ENCODE peak calls at places on chromosomes 11 and 22, in nine cellular contexts. F, W, Y, R, H, X, U, D and K are unnamed samples. For H3K27me3, the result is how much of the 10 kb centered on the place peaks cover.

GRCh38 chr22:45290410-45290936 is 5.7 kb downstream of the UPK3A start:
- DNase-seq in D (no peak), U (no peak), X (peak), R (peak), F (peak), Y (peak), H (no peak), W (peak), K (peak)

GRCh38 chr11:88175004-88175706 is at the start of gene RAB38:
- DNase-seq in Y (peak), D (peak), H (no peak), W (no peak), U (peak), F (peak), X (peak), R (peak), K (peak)

GRCh38 chr11:66039765-66040164 is 9.2 kb downstream of the GAL3ST3 start:
- DNase-seq in X (no peak), Y (no peak), H (no peak), U (no peak), W (no peak), R (no peak), D (no peak), F (no peak), K (peak)

GRCh38 chr22:28231423-28231822 is 312.4 kb upstream of the PITPNB start:
- DNase-seq in R (peak), F (peak), D (no peak), X (peak), Y (peak), U (no peak), H (no peak), W (no peak), K (no peak)

GRCh38 chr11:87908086-87908485 is 267.2 kb downstream of the RAB38 start:
- DNase-seq in D (no peak), H (no peak), X (no peak), W (no peak), R (no peak), Y (no peak), U (no peak), F (no peak), K (no peak)

GRCh38 chr11:70745936-70746335 is 347.6 kb downstream of the CTTN start:
- DNase-seq in H (no peak), R (no peak), D (no peak), Y (no peak), W (no peak), F (no peak), X (no peak), U (no peak), K (no peak)

GRCh38 chr22:24325105-24325757 is 54.6 kb downstream of the SPECC1L start:
- DNase-seq in F (peak), Y (peak), W (peak), U (peak), X (peak), H (no peak), R (peak), D (no peak), K (peak)

GRCh38 chr11:36672815-36673450 is 74.9 kb upstream of the RAG2 start:
- DNase-seq in H (no peak), R (peak), D (no peak), Y (peak), X (peak), W (no peak), U (peak), F (peak), K (peak)

GRCh38 chr11:35781342-35782171 is 119.0 kb downstream of the TRIM44 start:
- DNase-seq in R (peak), U (no peak), W (no peak), Y (peak), D (no peak), X (peak), H (no peak), F (no peak), K (peak)

GRCh38 chr22:30121988-30122387 is 41.7 kb downstream of the HORMAD2 start:
- DNase-seq in X (no peak), H (no peak), F (no peak), W (no peak), Y (no peak), R (no peak), D (no peak), U (peak), K (no peak)

GRCh38 chr22:42648368-42649260 is 578 bp downstream of the CYB5R3 start:
- DNase-seq in X (no peak), D (peak), H (no peak), R (no peak), Y (peak), U (peak), F (no peak), W (no peak), K (peak)

GRCh38 chr22:49658902-49659280 is 168.8 kb downstream of the BRD1 start:
- DNase-seq in W (peak), U (no peak), X (no peak), H (no peak), F (no peak), R (no peak), D (no peak), Y (no peak), K (peak)

GRCh38 chr11:58075781-58076180 is 45.0 kb downstream of the OR6Q1 start:
- DNase-seq in H (no peak), W (no peak), F (no peak), D (no peak), Y (peak), R (no peak), U (no peak), X (no peak), K (no peak)

GRCh38 chr11:36081274-36081945 is 137.5 kb downstream of the LDLRAD3 start:
- DNase-seq in W (no peak), D (no peak), R (no peak), Y (no peak), U (no peak), X (no peak), F (no peak), H (no peak), K (no peak)

GRCh38 chr11:7383406-7383805 is 101.9 kb upstream of the OLFML1 start:
- DNase-seq in U (no peak), X (no peak), W (no peak), F (no peak), Y (no peak), H (no peak), D (no peak), R (no peak), K (no peak)

GRCh38 chr11:12829536-12830314 is 155.5 kb downstream of the TEAD1 start:
- DNase-seq in H (no peak), U (no peak), W (no peak), X (no peak), Y (no peak), R (no peak), D (no peak), F (no peak), K (no peak)
- H3K27me3 ChIP-seq in H (under half), U (under half), W (under half), X (under half), Y (under half), R (under half), D (under half), F (under half), K (under half)

GRCh38 chr22:32760815-32761214 is 40.7 kb upstream of the TIMP3 start:
- DNase-seq in X (no peak), Y (no peak), R (no peak), F (no peak), D (no peak), W (no peak), U (no peak), H (no peak), K (no peak)

GRCh38 chr22:32760396-32760795 is 41.1 kb upstream of the TIMP3 start:
- DNase-seq in Y (no peak), U (no peak), D (no peak), W (no peak), H (no peak), R (no peak), X (no peak), F (no peak), K (no peak)

GRCh38 chr22:32765117-32765618 is 36.3 kb upstream of the TIMP3 start:
- DNase-seq in X (no peak), D (no peak), Y (no peak), H (no peak), R (no peak), F (peak), W (no peak), U (no peak), K (no peak)

GRCh38 chr22:32761251-32761903 is 40.1 kb upstream of the TIMP3 start:
- DNase-seq in F (no peak), R (no peak), X (no peak), W (peak), H (no peak), Y (peak), D (no peak), U (no peak), K (peak)

DNA sequence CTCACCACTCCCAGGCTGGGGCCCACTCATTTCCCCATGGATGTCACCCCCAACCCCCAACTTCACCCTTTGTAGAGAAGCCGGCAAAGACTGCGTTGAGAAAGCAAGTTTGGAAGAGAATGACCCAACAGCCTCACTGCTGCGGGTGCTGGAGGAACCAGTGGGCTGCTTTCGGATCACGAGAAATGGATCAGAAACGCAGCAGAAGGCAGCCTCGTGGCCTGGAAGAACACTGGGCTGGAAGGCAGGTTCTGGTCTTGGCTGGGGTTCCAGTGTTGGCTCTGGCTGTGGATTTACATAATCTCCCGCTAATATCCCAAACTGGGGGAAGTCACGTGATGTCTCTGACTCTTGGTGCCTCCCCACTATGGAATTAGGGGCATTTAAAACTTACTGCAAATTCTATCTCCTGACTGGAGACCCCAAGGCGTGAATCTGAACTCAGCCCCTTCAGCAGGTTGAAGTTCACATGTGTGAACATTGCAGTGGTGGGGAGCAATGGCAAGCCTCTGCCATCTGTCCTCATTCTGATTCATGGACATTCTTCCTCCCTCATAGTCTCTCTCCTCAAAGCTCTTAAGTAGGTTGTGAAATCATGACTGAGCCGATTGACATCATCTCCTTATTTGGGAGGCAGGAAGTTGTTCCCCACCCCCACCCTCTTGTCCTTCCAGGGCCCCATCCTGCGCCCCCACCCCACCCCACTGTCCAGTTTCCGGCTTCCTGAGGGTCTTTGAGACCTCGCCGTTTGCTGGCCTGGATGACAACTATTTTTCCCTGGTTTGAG is 37.0 kb upstream of the TIMP3 start:
- DNase-seq in F (peak), W (no peak), H (no peak), D (peak), X (no peak), R (no peak), U (no peak), Y (peak), K (peak)
- H3K27me3 ChIP-seq in F (under half), W (under half), H (under half), D (under half), X (under half), R (under half), U (under half), Y (under half), K (under half)

DNA sequence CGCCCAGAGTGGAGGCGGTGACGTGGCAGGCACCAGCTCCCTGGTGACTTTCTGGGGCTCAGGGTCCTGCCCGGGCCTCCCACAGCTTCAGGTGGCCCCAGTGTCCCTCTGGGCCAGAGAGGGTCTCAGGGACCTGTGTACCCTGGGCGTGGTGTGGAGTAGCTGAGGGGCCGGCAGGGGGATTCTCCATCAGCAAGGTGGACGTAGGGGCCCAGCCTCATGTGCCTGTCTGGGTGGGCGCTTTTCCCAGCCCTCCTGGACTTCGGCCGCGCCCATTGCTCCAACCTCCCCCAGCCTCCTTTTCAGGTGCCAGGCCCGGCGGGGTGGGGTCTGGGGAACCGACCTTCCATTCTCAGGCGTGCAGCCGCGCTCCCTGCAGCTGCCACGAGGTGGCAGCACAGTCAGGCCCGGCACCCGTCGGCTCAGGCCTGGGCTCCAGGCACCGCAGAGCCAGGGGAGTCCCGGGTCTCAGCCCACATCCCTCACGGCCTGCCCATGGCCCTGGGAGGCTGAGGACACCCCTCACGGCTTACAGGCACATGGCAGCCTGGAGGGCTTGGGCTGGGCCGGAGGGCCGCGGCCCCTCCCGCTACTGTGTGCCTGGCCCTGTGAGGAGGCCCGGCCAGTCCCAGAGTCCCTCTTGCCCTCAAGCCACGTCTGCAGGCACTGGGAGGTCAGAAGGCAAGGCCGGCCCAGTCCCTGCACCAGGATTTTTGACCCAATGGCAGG is 19.9 kb upstream of the MUC5B start:
- DNase-seq in Y (peak), R (peak), D (no peak), U (peak), F (peak), W (peak), X (peak), H (no peak), K (peak)
- H3K27me3 ChIP-seq in Y (under half), R (under half), D (under half), U (under half), F (under half), W (under half), X (under half), H (under half), K (under half)

DNA sequence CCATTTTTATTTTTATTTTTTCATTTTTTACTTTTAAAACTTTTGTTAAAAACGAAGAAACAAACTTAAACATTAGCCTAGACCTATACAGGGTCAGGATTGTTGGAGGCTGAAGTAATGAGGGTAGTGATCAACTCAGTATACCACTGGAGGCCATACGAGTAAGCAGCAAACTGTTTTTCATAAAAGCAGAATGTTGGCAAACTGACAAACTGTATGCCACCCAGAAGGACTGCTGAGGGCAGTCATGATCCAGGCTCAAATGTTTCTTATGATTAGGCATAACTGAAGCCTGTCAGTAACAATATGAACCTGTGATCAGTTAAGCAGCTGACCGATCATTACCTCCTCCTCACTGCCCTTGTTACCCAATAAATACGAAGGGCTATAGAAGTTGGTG is 10.2 kb upstream of the SC5D start:
- DNase-seq in W (no peak), Y (no peak), R (no peak), U (no peak), F (no peak), X (no peak), H (no peak), D (no peak), K (no peak)
- H3K27me3 ChIP-seq in W (under half), Y (half or more), R (under half), U (under half), F (under half), X (under half), H (under half), D (under half), K (under half)

DNA sequence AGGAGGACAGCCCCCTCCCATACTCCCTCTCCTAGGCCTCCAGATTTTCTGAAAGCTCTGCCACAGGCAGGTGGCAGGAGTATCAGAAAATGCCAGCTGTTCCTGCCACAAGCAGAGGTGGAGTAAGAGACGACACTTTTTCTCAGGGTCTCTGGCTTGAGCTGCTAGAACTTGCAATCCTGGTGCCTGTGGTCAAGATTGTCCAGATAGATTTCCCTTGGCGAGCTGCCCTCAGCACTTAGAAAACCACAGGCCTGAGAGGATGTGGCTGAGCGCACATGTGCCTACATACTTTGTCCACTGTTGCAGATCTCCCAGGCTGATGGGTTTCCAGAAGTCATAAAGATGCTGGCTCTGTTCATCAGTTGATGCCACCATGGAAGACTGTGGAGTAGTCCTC is 65.7 kb upstream of the NAV2 start:
- DNase-seq in W (peak), F (no peak), R (no peak), D (peak), X (no peak), Y (peak), U (no peak), H (no peak), K (peak)
- H3K27me3 ChIP-seq in W (under half), F (half or more), R (under half), D (under half), X (under half), Y (under half), U (under half), H (under half), K (under half)